ENCODE peak calls at places on chromosome 9, in five cellular contexts. One of them, this sample, is unnamed.

GRCh38 chr9:126376903-126377342 is 50.3 kb downstream of the MVB12B start:
- DNase-seq in SW 1271: no peak
- DNase-seq in neuronal stem cell: peak
- DNase-seq in HFF-Myc: no peak
- DNase-seq in SJSA1: no peak
- DNase-seq in this sample: no peak

GRCh38 chr9:71678999-71679398 is 89.3 kb downstream of the CEMIP2 start:
- DNase-seq in SJSA1: no peak
- DNase-seq in neuronal stem cell: no peak
- DNase-seq in HFF-Myc: no peak
- DNase-seq in SW 1271: no peak
- DNase-seq in this sample: no peak

GRCh38 chr9:95874303-95874988 is 1.0 kb upstream of the ERCC6L2 start:
- DNase-seq in HFF-Myc: no peak
- DNase-seq in neuronal stem cell: peak
- DNase-seq in SW 1271: no peak
- DNase-seq in SJSA1: peak
- DNase-seq in this sample: no peak

GRCh38 chr9:91847576-91847975 is 102.5 kb downstream of the ROR2 start:
- DNase-seq in HFF-Myc: peak
- DNase-seq in SW 1271: no peak
- DNase-seq in SJSA1: no peak
- DNase-seq in neuronal stem cell: no peak
- DNase-seq in this sample: peak

GRCh38 chr9:21031091-21031817 is at the start of gene HACD4:
- DNase-seq in HFF-Myc: no peak
- DNase-seq in neuronal stem cell: peak
- DNase-seq in SW 1271: no peak
- DNase-seq in SJSA1: peak
- DNase-seq in this sample: no peak

GRCh38 chr9:129597355-129598088 is 23.4 kb downstream of the C9orf50 start:
- DNase-seq in neuronal stem cell: peak
- DNase-seq in SW 1271: no peak
- DNase-seq in SJSA1: no peak
- DNase-seq in HFF-Myc: no peak
- DNase-seq in this sample: no peak

GRCh38 chr9:16912197-16912596 is 41.7 kb upstream of the BNC2 start:
- DNase-seq in HFF-Myc: no peak
- DNase-seq in SJSA1: no peak
- DNase-seq in SW 1271: no peak
- DNase-seq in neuronal stem cell: no peak
- DNase-seq in this sample: no peak

GRCh38 chr9:135906291-135907005 is 898 bp downstream of the CAMSAP1 start:
- DNase-seq in SW 1271: no peak
- DNase-seq in HFF-Myc: no peak
- DNase-seq in neuronal stem cell: peak
- DNase-seq in SJSA1: peak
- DNase-seq in this sample: no peak

GRCh38 chr9:18228101-18228500 is 245.9 kb upstream of the ADAMTSL1 start:
- DNase-seq in SJSA1: no peak
- DNase-seq in SW 1271: no peak
- DNase-seq in HFF-Myc: no peak
- DNase-seq in neuronal stem cell: no peak
- DNase-seq in this sample: no peak

GRCh38 chr9:29564564-29564963 is 1991.3 kb upstream of the C9orf72 start:
- DNase-seq in SW 1271: no peak
- DNase-seq in SJSA1: no peak
- DNase-seq in neuronal stem cell: no peak
- DNase-seq in HFF-Myc: no peak
- DNase-seq in this sample: no peak

GRCh38 chr9:88090151-88090581 is 48.1 kb downstream of the SPATA31C2 start:
- DNase-seq in SJSA1: no peak
- DNase-seq in HFF-Myc: no peak
- DNase-seq in neuronal stem cell: no peak
- DNase-seq in SW 1271: no peak
- DNase-seq in this sample: no peak

GRCh38 chr9:5002811-5003210 is 17.7 kb downstream of the JAK2 start:
- DNase-seq in HFF-Myc: no peak
- DNase-seq in SJSA1: no peak
- DNase-seq in SW 1271: no peak
- DNase-seq in neuronal stem cell: no peak
- DNase-seq in this sample: peak

GRCh38 chr9:89527084-89527483 is 29.2 kb upstream of the SEMA4D start:
- DNase-seq in HFF-Myc: no peak
- DNase-seq in SW 1271: no peak
- DNase-seq in neuronal stem cell: no peak
- DNase-seq in SJSA1: no peak
- DNase-seq in this sample: no peak

GRCh38 chr9:12698293-12698692 is 5.1 kb downstream of the TYRP1 start:
- DNase-seq in SJSA1: no peak
- DNase-seq in HFF-Myc: no peak
- DNase-seq in SW 1271: no peak
- DNase-seq in neuronal stem cell: no peak
- DNase-seq in this sample: peak

GRCh38 chr9:20227166-20227874 is 395.0 kb downstream of the MLLT3 start:
- DNase-seq in SJSA1: no peak
- DNase-seq in HFF-Myc: no peak
- DNase-seq in SW 1271: no peak
- DNase-seq in neuronal stem cell: no peak
- DNase-seq in this sample: no peak

GRCh38 chr9:115943591-115944165 is 209.9 kb upstream of the PAPPA start:
- DNase-seq in neuronal stem cell: no peak
- DNase-seq in SW 1271: no peak
- DNase-seq in SJSA1: peak
- DNase-seq in HFF-Myc: no peak
- DNase-seq in this sample: no peak

GRCh38 chr9:80948876-80949275 is 740.5 kb downstream of the TLE1 start:
- DNase-seq in SW 1271: no peak
- DNase-seq in HFF-Myc: no peak
- DNase-seq in neuronal stem cell: no peak
- DNase-seq in SJSA1: no peak
- DNase-seq in this sample: no peak

GRCh38 chr9:129201289-129201688 is 23.2 kb upstream of the IER5L start:
- DNase-seq in SJSA1: no peak
- DNase-seq in SW 1271: no peak
- DNase-seq in neuronal stem cell: no peak
- DNase-seq in HFF-Myc: no peak
- DNase-seq in this sample: no peak

GRCh38 chr9:34493972-34494535 is 28.7 kb downstream of the ENHO start:
- DNase-seq in HFF-Myc: no peak
- DNase-seq in SW 1271: no peak
- DNase-seq in SJSA1: no peak
- DNase-seq in neuronal stem cell: peak
- DNase-seq in this sample: no peak

GRCh38 chr9:114098021-114098659 is 952 bp downstream of the KIF12 start:
- DNase-seq in neuronal stem cell: peak
- DNase-seq in HFF-Myc: no peak
- DNase-seq in SJSA1: no peak
- DNase-seq in SW 1271: no peak
- DNase-seq in this sample: no peak

GRCh38 chr9:91714020-91714721 is 235.9 kb downstream of the ROR2 start:
- DNase-seq in SJSA1: no peak
- DNase-seq in HFF-Myc: no peak
- DNase-seq in SW 1271: no peak
- DNase-seq in neuronal stem cell: peak
- DNase-seq in this sample: peak

GRCh38 chr9:110152704-110153374 is 55.1 kb downstream of the C9orf152 start:
- DNase-seq in HFF-Myc: peak
- DNase-seq in SJSA1: peak
- DNase-seq in SW 1271: peak
- DNase-seq in neuronal stem cell: peak
- DNase-seq in this sample: no peak

GRCh38 chr9:22992781-22993180 is 546.2 kb downstream of the DMRTA1 start:
- DNase-seq in neuronal stem cell: no peak
- DNase-seq in HFF-Myc: no peak
- DNase-seq in SJSA1: no peak
- DNase-seq in SW 1271: no peak
- DNase-seq in this sample: no peak

GRCh38 chr9:82466616-82467251 is 478.2 kb downstream of the SPATA31D1 start:
- DNase-seq in SW 1271: no peak
- DNase-seq in SJSA1: no peak
- DNase-seq in HFF-Myc: no peak
- DNase-seq in neuronal stem cell: peak
- DNase-seq in this sample: no peak

GRCh38 chr9:24961787-24962186 is 416.1 kb upstream of the IZUMO3 start:
- DNase-seq in HFF-Myc: no peak
- DNase-seq in neuronal stem cell: no peak
- DNase-seq in SW 1271: no peak
- DNase-seq in SJSA1: no peak
- DNase-seq in this sample: no peak

GRCh38 chr9:34025811-34026210 is 22.9 kb downstream of the UBAP2 start:
- DNase-seq in HFF-Myc: no peak
- DNase-seq in SW 1271: no peak
- DNase-seq in SJSA1: no peak
- DNase-seq in neuronal stem cell: no peak
- DNase-seq in this sample: no peak

GRCh38 chr9:70883056-70883455 is 238.4 kb downstream of the TRPM3 start:
- DNase-seq in SJSA1: no peak
- DNase-seq in SW 1271: no peak
- DNase-seq in HFF-Myc: peak
- DNase-seq in neuronal stem cell: no peak
- DNase-seq in this sample: no peak